ENCODE peak calls at places on chromosome 15, in five cellular contexts. One of them, this sample, is unnamed.

GRCh38 chr15:31347067-31347975 is 20.7 kb downstream of the KLF13 start:
- DNase-seq in stimulated activated CD8-positive, alpha-beta memory T cell treated with anti-CD3 and anti-CD28 coated beads, Interleukin-2, amount 100 ng/mL, for 1 hour: peak
- DNase-seq in left ventricle myocardium superior: no peak
- DNase-seq in left ventricle myocardium inferior: no peak
- DNase-seq in activated CD4-positive, alpha-beta T cell treated with anti-CD3 and anti-CD28 coated beads, Interleukin-2, amount 50 U/mL, for 24 hours: peak
- DNase-seq in this sample: no peak

GRCh38 chr15:99118801-99119546 is 14.1 kb downstream of the SYNM start:
- DNase-seq in stimulated activated CD8-positive, alpha-beta memory T cell treated with anti-CD3 and anti-CD28 coated beads, Interleukin-2, amount 100 ng/mL, for 1 hour: no peak
- DNase-seq in left ventricle myocardium inferior: peak
- DNase-seq in left ventricle myocardium superior: peak
- DNase-seq in activated CD4-positive, alpha-beta T cell treated with anti-CD3 and anti-CD28 coated beads, Interleukin-2, amount 50 U/mL, for 24 hours: no peak
- DNase-seq in this sample: no peak

GRCh38 chr15:59074607-59075006 is 30.3 kb upstream of the CCNB2 start:
- DNase-seq in activated CD4-positive, alpha-beta T cell treated with anti-CD3 and anti-CD28 coated beads, Interleukin-2, amount 50 U/mL, for 24 hours: no peak
- DNase-seq in left ventricle myocardium superior: no peak
- DNase-seq in stimulated activated CD8-positive, alpha-beta memory T cell treated with anti-CD3 and anti-CD28 coated beads, Interleukin-2, amount 100 ng/mL, for 1 hour: no peak
- DNase-seq in left ventricle myocardium inferior: no peak
- DNase-seq in this sample: no peak

GRCh38 chr15:84847382-84847781 is 30.2 kb downstream of the ALPK3 start:
- DNase-seq in left ventricle myocardium inferior: no peak
- DNase-seq in stimulated activated CD8-positive, alpha-beta memory T cell treated with anti-CD3 and anti-CD28 coated beads, Interleukin-2, amount 100 ng/mL, for 1 hour: no peak
- DNase-seq in left ventricle myocardium superior: no peak
- DNase-seq in activated CD4-positive, alpha-beta T cell treated with anti-CD3 and anti-CD28 coated beads, Interleukin-2, amount 50 U/mL, for 24 hours: no peak
- DNase-seq in this sample: no peak

GRCh38 chr15:84611631-84612030 is 10.8 kb downstream of the ZSCAN2 start:
- DNase-seq in left ventricle myocardium superior: no peak
- DNase-seq in stimulated activated CD8-positive, alpha-beta memory T cell treated with anti-CD3 and anti-CD28 coated beads, Interleukin-2, amount 100 ng/mL, for 1 hour: no peak
- DNase-seq in left ventricle myocardium inferior: no peak
- DNase-seq in activated CD4-positive, alpha-beta T cell treated with anti-CD3 and anti-CD28 coated beads, Interleukin-2, amount 50 U/mL, for 24 hours: no peak
- DNase-seq in this sample: no peak

GRCh38 chr15:45795487-45796069 is 160.7 kb downstream of the SQOR start:
- DNase-seq in stimulated activated CD8-positive, alpha-beta memory T cell treated with anti-CD3 and anti-CD28 coated beads, Interleukin-2, amount 100 ng/mL, for 1 hour: no peak
- DNase-seq in left ventricle myocardium superior: no peak
- DNase-seq in activated CD4-positive, alpha-beta T cell treated with anti-CD3 and anti-CD28 coated beads, Interleukin-2, amount 50 U/mL, for 24 hours: no peak
- DNase-seq in left ventricle myocardium inferior: no peak
- DNase-seq in this sample: no peak

GRCh38 chr15:76467136-76467535 is 130.6 kb downstream of the ISL2 start:
- DNase-seq in left ventricle myocardium inferior: no peak
- DNase-seq in left ventricle myocardium superior: no peak
- DNase-seq in activated CD4-positive, alpha-beta T cell treated with anti-CD3 and anti-CD28 coated beads, Interleukin-2, amount 50 U/mL, for 24 hours: no peak
- DNase-seq in stimulated activated CD8-positive, alpha-beta memory T cell treated with anti-CD3 and anti-CD28 coated beads, Interleukin-2, amount 100 ng/mL, for 1 hour: no peak
- DNase-seq in this sample: no peak

GRCh38 chr15:96344120-96344705 is 13.7 kb downstream of the NR2F2 start:
- DNase-seq in left ventricle myocardium superior: no peak
- DNase-seq in left ventricle myocardium inferior: no peak
- DNase-seq in activated CD4-positive, alpha-beta T cell treated with anti-CD3 and anti-CD28 coated beads, Interleukin-2, amount 50 U/mL, for 24 hours: no peak
- DNase-seq in stimulated activated CD8-positive, alpha-beta memory T cell treated with anti-CD3 and anti-CD28 coated beads, Interleukin-2, amount 100 ng/mL, for 1 hour: no peak
- DNase-seq in this sample: no peak

GRCh38 chr15:47685141-47685870 is 32.0 kb upstream of the SEMA6D start:
- DNase-seq in left ventricle myocardium superior: no peak
- DNase-seq in left ventricle myocardium inferior: no peak
- DNase-seq in stimulated activated CD8-positive, alpha-beta memory T cell treated with anti-CD3 and anti-CD28 coated beads, Interleukin-2, amount 100 ng/mL, for 1 hour: no peak
- DNase-seq in activated CD4-positive, alpha-beta T cell treated with anti-CD3 and anti-CD28 coated beads, Interleukin-2, amount 50 U/mL, for 24 hours: no peak
- DNase-seq in this sample: no peak

GRCh38 chr15:78060232-78060631 is 17.3 kb downstream of the TBC1D2B start:
- DNase-seq in stimulated activated CD8-positive, alpha-beta memory T cell treated with anti-CD3 and anti-CD28 coated beads, Interleukin-2, amount 100 ng/mL, for 1 hour: no peak
- DNase-seq in left ventricle myocardium superior: no peak
- DNase-seq in activated CD4-positive, alpha-beta T cell treated with anti-CD3 and anti-CD28 coated beads, Interleukin-2, amount 50 U/mL, for 24 hours: no peak
- DNase-seq in left ventricle myocardium inferior: no peak
- DNase-seq in this sample: no peak

GRCh38 chr15:68383161-68384074 is 48.5 kb downstream of the ITGA11 start:
- DNase-seq in left ventricle myocardium superior: no peak
- DNase-seq in activated CD4-positive, alpha-beta T cell treated with anti-CD3 and anti-CD28 coated beads, Interleukin-2, amount 50 U/mL, for 24 hours: peak
- DNase-seq in stimulated activated CD8-positive, alpha-beta memory T cell treated with anti-CD3 and anti-CD28 coated beads, Interleukin-2, amount 100 ng/mL, for 1 hour: no peak
- DNase-seq in left ventricle myocardium inferior: no peak
- DNase-seq in this sample: no peak

GRCh38 chr15:57160823-57161560 is 215.3 kb upstream of the CGNL1 start:
- DNase-seq in stimulated activated CD8-positive, alpha-beta memory T cell treated with anti-CD3 and anti-CD28 coated beads, Interleukin-2, amount 100 ng/mL, for 1 hour: no peak
- DNase-seq in left ventricle myocardium inferior: no peak
- DNase-seq in activated CD4-positive, alpha-beta T cell treated with anti-CD3 and anti-CD28 coated beads, Interleukin-2, amount 50 U/mL, for 24 hours: no peak
- DNase-seq in left ventricle myocardium superior: no peak
- DNase-seq in this sample: no peak

GRCh38 chr15:39312984-39313383 is 267.9 kb upstream of the THBS1 start:
- DNase-seq in left ventricle myocardium superior: no peak
- DNase-seq in left ventricle myocardium inferior: no peak
- DNase-seq in stimulated activated CD8-positive, alpha-beta memory T cell treated with anti-CD3 and anti-CD28 coated beads, Interleukin-2, amount 100 ng/mL, for 1 hour: no peak
- DNase-seq in activated CD4-positive, alpha-beta T cell treated with anti-CD3 and anti-CD28 coated beads, Interleukin-2, amount 50 U/mL, for 24 hours: no peak
- DNase-seq in this sample: no peak

GRCh38 chr15:85831415-85832113 is 36.8 kb upstream of the KLHL25 start:
- DNase-seq in left ventricle myocardium inferior: peak
- DNase-seq in stimulated activated CD8-positive, alpha-beta memory T cell treated with anti-CD3 and anti-CD28 coated beads, Interleukin-2, amount 100 ng/mL, for 1 hour: no peak
- DNase-seq in activated CD4-positive, alpha-beta T cell treated with anti-CD3 and anti-CD28 coated beads, Interleukin-2, amount 50 U/mL, for 24 hours: no peak
- DNase-seq in left ventricle myocardium superior: peak
- DNase-seq in this sample: no peak

GRCh38 chr15:61671736-61672135 is 388.5 kb downstream of the VPS13C start:
- DNase-seq in activated CD4-positive, alpha-beta T cell treated with anti-CD3 and anti-CD28 coated beads, Interleukin-2, amount 50 U/mL, for 24 hours: no peak
- DNase-seq in left ventricle myocardium inferior: no peak
- DNase-seq in stimulated activated CD8-positive, alpha-beta memory T cell treated with anti-CD3 and anti-CD28 coated beads, Interleukin-2, amount 100 ng/mL, for 1 hour: no peak
- DNase-seq in left ventricle myocardium superior: peak
- DNase-seq in this sample: no peak

GRCh38 chr15:96888764-96889163 is 558.3 kb downstream of the NR2F2 start:
- DNase-seq in left ventricle myocardium superior: no peak
- DNase-seq in left ventricle myocardium inferior: no peak
- DNase-seq in activated CD4-positive, alpha-beta T cell treated with anti-CD3 and anti-CD28 coated beads, Interleukin-2, amount 50 U/mL, for 24 hours: no peak
- DNase-seq in stimulated activated CD8-positive, alpha-beta memory T cell treated with anti-CD3 and anti-CD28 coated beads, Interleukin-2, amount 100 ng/mL, for 1 hour: no peak
- DNase-seq in this sample: no peak

GRCh38 chr15:76366714-76367113 is 30.1 kb downstream of the ISL2 start:
- DNase-seq in activated CD4-positive, alpha-beta T cell treated with anti-CD3 and anti-CD28 coated beads, Interleukin-2, amount 50 U/mL, for 24 hours: no peak
- DNase-seq in left ventricle myocardium superior: no peak
- DNase-seq in left ventricle myocardium inferior: no peak
- DNase-seq in stimulated activated CD8-positive, alpha-beta memory T cell treated with anti-CD3 and anti-CD28 coated beads, Interleukin-2, amount 100 ng/mL, for 1 hour: no peak
- DNase-seq in this sample: no peak

GRCh38 chr15:66565731-66566130 is at the start of gene LCTL:
- DNase-seq in left ventricle myocardium inferior: no peak
- DNase-seq in left ventricle myocardium superior: no peak
- DNase-seq in activated CD4-positive, alpha-beta T cell treated with anti-CD3 and anti-CD28 coated beads, Interleukin-2, amount 50 U/mL, for 24 hours: no peak
- DNase-seq in stimulated activated CD8-positive, alpha-beta memory T cell treated with anti-CD3 and anti-CD28 coated beads, Interleukin-2, amount 100 ng/mL, for 1 hour: no peak
- DNase-seq in this sample: no peak

GRCh38 chr15:81176291-81176893 is 20.3 kb upstream of the IL16 start:
- DNase-seq in left ventricle myocardium inferior: peak
- DNase-seq in activated CD4-positive, alpha-beta T cell treated with anti-CD3 and anti-CD28 coated beads, Interleukin-2, amount 50 U/mL, for 24 hours: no peak
- DNase-seq in left ventricle myocardium superior: peak
- DNase-seq in stimulated activated CD8-positive, alpha-beta memory T cell treated with anti-CD3 and anti-CD28 coated beads, Interleukin-2, amount 100 ng/mL, for 1 hour: no peak
- DNase-seq in this sample: no peak

GRCh38 chr15:57655809-57656208 is 50.7 kb upstream of the POLR2M start:
- DNase-seq in left ventricle myocardium superior: no peak
- DNase-seq in activated CD4-positive, alpha-beta T cell treated with anti-CD3 and anti-CD28 coated beads, Interleukin-2, amount 50 U/mL, for 24 hours: no peak
- DNase-seq in left ventricle myocardium inferior: no peak
- DNase-seq in stimulated activated CD8-positive, alpha-beta memory T cell treated with anti-CD3 and anti-CD28 coated beads, Interleukin-2, amount 100 ng/mL, for 1 hour: no peak
- DNase-seq in this sample: no peak

GRCh38 chr15:73988075-73988969 is 3.8 kb downstream of the STOML1 start:
- DNase-seq in activated CD4-positive, alpha-beta T cell treated with anti-CD3 and anti-CD28 coated beads, Interleukin-2, amount 50 U/mL, for 24 hours: no peak
- DNase-seq in left ventricle myocardium superior: no peak
- DNase-seq in stimulated activated CD8-positive, alpha-beta memory T cell treated with anti-CD3 and anti-CD28 coated beads, Interleukin-2, amount 100 ng/mL, for 1 hour: no peak
- DNase-seq in left ventricle myocardium inferior: no peak
- DNase-seq in this sample: no peak

GRCh38 chr15:64630403-64631107 is 144.8 kb downstream of the RBPMS2 start:
- DNase-seq in left ventricle myocardium superior: no peak
- DNase-seq in left ventricle myocardium inferior: no peak
- DNase-seq in activated CD4-positive, alpha-beta T cell treated with anti-CD3 and anti-CD28 coated beads, Interleukin-2, amount 50 U/mL, for 24 hours: no peak
- DNase-seq in stimulated activated CD8-positive, alpha-beta memory T cell treated with anti-CD3 and anti-CD28 coated beads, Interleukin-2, amount 100 ng/mL, for 1 hour: no peak
- DNase-seq in this sample: no peak

GRCh38 chr15:48940508-48940907 is 23.2 kb downstream of the SHC4 start:
- DNase-seq in left ventricle myocardium inferior: no peak
- DNase-seq in stimulated activated CD8-positive, alpha-beta memory T cell treated with anti-CD3 and anti-CD28 coated beads, Interleukin-2, amount 100 ng/mL, for 1 hour: no peak
- DNase-seq in left ventricle myocardium superior: no peak
- DNase-seq in activated CD4-positive, alpha-beta T cell treated with anti-CD3 and anti-CD28 coated beads, Interleukin-2, amount 50 U/mL, for 24 hours: no peak
- DNase-seq in this sample: no peak

GRCh38 chr15:36753173-36753572 is 173.7 kb downstream of the CDIN1 start:
- DNase-seq in activated CD4-positive, alpha-beta T cell treated with anti-CD3 and anti-CD28 coated beads, Interleukin-2, amount 50 U/mL, for 24 hours: no peak
- DNase-seq in left ventricle myocardium superior: no peak
- DNase-seq in stimulated activated CD8-positive, alpha-beta memory T cell treated with anti-CD3 and anti-CD28 coated beads, Interleukin-2, amount 100 ng/mL, for 1 hour: no peak
- DNase-seq in left ventricle myocardium inferior: no peak
- DNase-seq in this sample: no peak

GRCh38 chr15:65595960-65596359 is 15.0 kb downstream of the INTS14 start:
- DNase-seq in left ventricle myocardium inferior: no peak
- DNase-seq in left ventricle myocardium superior: no peak
- DNase-seq in activated CD4-positive, alpha-beta T cell treated with anti-CD3 and anti-CD28 coated beads, Interleukin-2, amount 50 U/mL, for 24 hours: no peak
- DNase-seq in stimulated activated CD8-positive, alpha-beta memory T cell treated with anti-CD3 and anti-CD28 coated beads, Interleukin-2, amount 100 ng/mL, for 1 hour: no peak
- DNase-seq in this sample: no peak

GRCh38 chr15:60591491-60592385 is 112.8 kb upstream of the ICE2 start:
- DNase-seq in left ventricle myocardium inferior: peak
- DNase-seq in stimulated activated CD8-positive, alpha-beta memory T cell treated with anti-CD3 and anti-CD28 coated beads, Interleukin-2, amount 100 ng/mL, for 1 hour: no peak
- DNase-seq in activated CD4-positive, alpha-beta T cell treated with anti-CD3 and anti-CD28 coated beads, Interleukin-2, amount 50 U/mL, for 24 hours: no peak
- DNase-seq in left ventricle myocardium superior: peak
- DNase-seq in this sample: no peak

GRCh38 chr15:57438166-57438565 is 61.9 kb downstream of the CGNL1 start:
- DNase-seq in stimulated activated CD8-positive, alpha-beta memory T cell treated with anti-CD3 and anti-CD28 coated beads, Interleukin-2, amount 100 ng/mL, for 1 hour: no peak
- DNase-seq in activated CD4-positive, alpha-beta T cell treated with anti-CD3 and anti-CD28 coated beads, Interleukin-2, amount 50 U/mL, for 24 hours: no peak
- DNase-seq in left ventricle myocardium superior: no peak
- DNase-seq in left ventricle myocardium inferior: no peak
- DNase-seq in this sample: no peak

GRCh38 chr15:78162038-78162437 is 12.9 kb downstream of the IDH3A start:
- DNase-seq in activated CD4-positive, alpha-beta T cell treated with anti-CD3 and anti-CD28 coated beads, Interleukin-2, amount 50 U/mL, for 24 hours: no peak
- DNase-seq in left ventricle myocardium superior: no peak
- DNase-seq in stimulated activated CD8-positive, alpha-beta memory T cell treated with anti-CD3 and anti-CD28 coated beads, Interleukin-2, amount 100 ng/mL, for 1 hour: no peak
- DNase-seq in left ventricle myocardium inferior: no peak
- DNase-seq in this sample: no peak

GRCh38 chr15:25619076-25619475 is 180.3 kb upstream of the UBE3A start:
- DNase-seq in stimulated activated CD8-positive, alpha-beta memory T cell treated with anti-CD3 and anti-CD28 coated beads, Interleukin-2, amount 100 ng/mL, for 1 hour: no peak
- DNase-seq in left ventricle myocardium superior: no peak
- DNase-seq in activated CD4-positive, alpha-beta T cell treated with anti-CD3 and anti-CD28 coated beads, Interleukin-2, amount 50 U/mL, for 24 hours: no peak
- DNase-seq in left ventricle myocardium inferior: no peak
- DNase-seq in this sample: no peak

GRCh38 chr15:101481381-101481705 is 8.2 kb downstream of the PCSK6 start:
- DNase-seq in activated CD4-positive, alpha-beta T cell treated with anti-CD3 and anti-CD28 coated beads, Interleukin-2, amount 50 U/mL, for 24 hours: no peak
- DNase-seq in left ventricle myocardium superior: no peak
- DNase-seq in left ventricle myocardium inferior: no peak
- DNase-seq in stimulated activated CD8-positive, alpha-beta memory T cell treated with anti-CD3 and anti-CD28 coated beads, Interleukin-2, amount 100 ng/mL, for 1 hour: no peak
- DNase-seq in this sample: no peak

This sample was measured in NCI-H187.